ENCODE peak calls at places on chromosomes 7 and 10, in seven cellular contexts. One of them, this sample, is unnamed.
A peak's percentile ranks its signal among the peaks of the same experiment; 100 is the strongest.

GRCh38 chr7:29859089-29859488 is 52.8 kb downstream of the WIPF3 start:
- DNase-seq in lower leg skin: peak; percentile 39
- DNase-seq in fibroblast of villous mesenchyme: no peak
- DNase-seq in WTC11: no peak
- DNase-seq in fibroblast of lung: no peak
- DNase-seq in Calu3: no peak
- DNase-seq in GM13977: no peak
- DNase-seq in this sample: no peak

GRCh38 chr7:141276031-141276430 is 202.2 kb downstream of the TMEM178B start:
- DNase-seq in lower leg skin: no peak
- DNase-seq in fibroblast of villous mesenchyme: no peak
- DNase-seq in WTC11: no peak
- DNase-seq in fibroblast of lung: no peak
- DNase-seq in Calu3: no peak
- DNase-seq in GM13977: no peak
- DNase-seq in this sample: no peak

GRCh38 chr7:22729180-22729579 is 2.2 kb downstream of the IL6 start:
- DNase-seq in lower leg skin: no peak
- DNase-seq in fibroblast of villous mesenchyme: no peak
- DNase-seq in WTC11: no peak
- DNase-seq in fibroblast of lung: peak; percentile 15
- DNase-seq in Calu3: no peak
- DNase-seq in GM13977: no peak
- DNase-seq in this sample: no peak

GRCh38 chr7:64887756-64888508 is 15.1 kb upstream of the ZNF273 start:
- DNase-seq in lower leg skin: peak; percentile 86
- DNase-seq in fibroblast of villous mesenchyme: no peak
- DNase-seq in WTC11: peak; percentile 74
- DNase-seq in fibroblast of lung: no peak
- DNase-seq in Calu3: peak; percentile 31
- DNase-seq in GM13977: peak; percentile 28
- DNase-seq in this sample: peak; percentile 42

GRCh38 chr10:127485153-127485857 is 63.8 kb upstream of the NPS start:
- DNase-seq in lower leg skin: no peak
- DNase-seq in fibroblast of villous mesenchyme: peak; percentile 51
- DNase-seq in WTC11: peak; percentile 33
- DNase-seq in fibroblast of lung: peak; percentile 46
- DNase-seq in Calu3: no peak
- DNase-seq in GM13977: no peak
- DNase-seq in this sample: peak; percentile 36

GRCh38 chr7:82413237-82413636 is 30.3 kb downstream of the CACNA2D1 start:
- DNase-seq in lower leg skin: no peak
- DNase-seq in fibroblast of villous mesenchyme: no peak
- DNase-seq in WTC11: peak; percentile 18
- DNase-seq in fibroblast of lung: peak; percentile 59
- DNase-seq in Calu3: no peak
- DNase-seq in GM13977: no peak
- DNase-seq in this sample: peak; percentile 14

GRCh38 chr10:118955531-118956252 is 73.8 kb upstream of the NANOS1 start:
- DNase-seq in lower leg skin: peak; percentile 42
- DNase-seq in fibroblast of villous mesenchyme: no peak
- DNase-seq in WTC11: no peak
- DNase-seq in fibroblast of lung: no peak
- DNase-seq in Calu3: no peak
- DNase-seq in GM13977: no peak
- DNase-seq in this sample: no peak

GRCh38 chr7:92781117-92781720 is 55.2 kb downstream of the CDK6 start:
- DNase-seq in lower leg skin: no peak
- DNase-seq in fibroblast of villous mesenchyme: peak; percentile 37
- DNase-seq in WTC11: no peak
- DNase-seq in fibroblast of lung: peak; percentile 29
- DNase-seq in Calu3: no peak
- DNase-seq in GM13977: no peak
- DNase-seq in this sample: no peak

GRCh38 chr7:68224041-68224534 is 1227.5 kb downstream of the TYW1 start:
- DNase-seq in lower leg skin: peak; percentile 40
- DNase-seq in fibroblast of villous mesenchyme: no peak
- DNase-seq in WTC11: no peak
- DNase-seq in fibroblast of lung: no peak
- DNase-seq in Calu3: no peak
- DNase-seq in GM13977: no peak
- DNase-seq in this sample: no peak

GRCh38 chr7:22664988-22665798 is 61.8 kb upstream of the IL6 start:
- DNase-seq in lower leg skin: no peak
- DNase-seq in fibroblast of villous mesenchyme: no peak
- DNase-seq in WTC11: no peak
- DNase-seq in fibroblast of lung: no peak
- DNase-seq in Calu3: no peak
- DNase-seq in GM13977: no peak
- DNase-seq in this sample: no peak

GRCh38 chr7:79142706-79143105 is 310.8 kb downstream of the MAGI2 start:
- DNase-seq in lower leg skin: no peak
- DNase-seq in fibroblast of villous mesenchyme: no peak
- DNase-seq in WTC11: no peak
- DNase-seq in fibroblast of lung: no peak
- DNase-seq in Calu3: no peak
- DNase-seq in GM13977: no peak
- DNase-seq in this sample: no peak

GRCh38 chr10:70494966-70495365 is 16.4 kb downstream of the PALD1 start:
- DNase-seq in lower leg skin: no peak
- DNase-seq in fibroblast of villous mesenchyme: peak; percentile 40
- DNase-seq in WTC11: no peak
- DNase-seq in fibroblast of lung: no peak
- DNase-seq in Calu3: no peak
- DNase-seq in GM13977: no peak
- DNase-seq in this sample: no peak

GRCh38 chr10:83538047-83538446 is 601.3 kb upstream of the GHITM start:
- DNase-seq in lower leg skin: no peak
- DNase-seq in fibroblast of villous mesenchyme: no peak
- DNase-seq in WTC11: no peak
- DNase-seq in fibroblast of lung: no peak
- DNase-seq in Calu3: no peak
- DNase-seq in GM13977: no peak
- DNase-seq in this sample: no peak

GRCh38 chr7:4134204-4134603 is 547.9 kb upstream of the FOXK1 start:
- DNase-seq in lower leg skin: no peak
- DNase-seq in fibroblast of villous mesenchyme: no peak
- DNase-seq in WTC11: no peak
- DNase-seq in fibroblast of lung: no peak
- DNase-seq in Calu3: no peak
- DNase-seq in GM13977: no peak
- DNase-seq in this sample: no peak

GRCh38 chr7:42014625-42015412 is 222.2 kb downstream of the GLI3 start:
- DNase-seq in lower leg skin: no peak
- DNase-seq in fibroblast of villous mesenchyme: peak; percentile 54
- DNase-seq in WTC11: peak; percentile 87
- DNase-seq in fibroblast of lung: peak; percentile 26
- DNase-seq in Calu3: peak; percentile 49
- DNase-seq in GM13977: peak; percentile 34
- DNase-seq in this sample: peak; percentile 50

GRCh38 chr10:127797339-127797738 is 60.4 kb downstream of the FOXI2 start:
- DNase-seq in lower leg skin: no peak
- DNase-seq in fibroblast of villous mesenchyme: peak; percentile 8
- DNase-seq in WTC11: no peak
- DNase-seq in fibroblast of lung: no peak
- DNase-seq in Calu3: no peak
- DNase-seq in GM13977: peak; percentile 28
- DNase-seq in this sample: no peak

GRCh38 chr7:2090526-2091520 is 141.9 kb downstream of the MAD1L1 start:
- DNase-seq in lower leg skin: no peak
- DNase-seq in fibroblast of villous mesenchyme: no peak
- DNase-seq in WTC11: no peak
- DNase-seq in fibroblast of lung: peak; percentile 64
- DNase-seq in Calu3: no peak
- DNase-seq in GM13977: no peak
- DNase-seq in this sample: no peak

GRCh38 chr10:124461642-124462347 is at the start of gene LHPP:
- DNase-seq in lower leg skin: peak; percentile 96
- DNase-seq in fibroblast of villous mesenchyme: peak; percentile 64
- DNase-seq in WTC11: peak; percentile 81
- DNase-seq in fibroblast of lung: peak; percentile 72
- DNase-seq in Calu3: peak; percentile 80
- DNase-seq in GM13977: peak; percentile 96
- DNase-seq in this sample: peak; percentile 79
- TF ChIP-seq CTCF in lower leg skin: no peak
- TF ChIP-seq CTCF in fibroblast of villous mesenchyme: peak; percentile 3
- TF ChIP-seq CTCF in WTC11: peak; percentile 24
- TF ChIP-seq CTCF in fibroblast of lung: no peak
- TF ChIP-seq CTCF in Calu3: peak; percentile 59
- TF ChIP-seq CTCF in GM13977: no peak
- TF ChIP-seq CTCF in this sample: peak; percentile 14

DNA sequence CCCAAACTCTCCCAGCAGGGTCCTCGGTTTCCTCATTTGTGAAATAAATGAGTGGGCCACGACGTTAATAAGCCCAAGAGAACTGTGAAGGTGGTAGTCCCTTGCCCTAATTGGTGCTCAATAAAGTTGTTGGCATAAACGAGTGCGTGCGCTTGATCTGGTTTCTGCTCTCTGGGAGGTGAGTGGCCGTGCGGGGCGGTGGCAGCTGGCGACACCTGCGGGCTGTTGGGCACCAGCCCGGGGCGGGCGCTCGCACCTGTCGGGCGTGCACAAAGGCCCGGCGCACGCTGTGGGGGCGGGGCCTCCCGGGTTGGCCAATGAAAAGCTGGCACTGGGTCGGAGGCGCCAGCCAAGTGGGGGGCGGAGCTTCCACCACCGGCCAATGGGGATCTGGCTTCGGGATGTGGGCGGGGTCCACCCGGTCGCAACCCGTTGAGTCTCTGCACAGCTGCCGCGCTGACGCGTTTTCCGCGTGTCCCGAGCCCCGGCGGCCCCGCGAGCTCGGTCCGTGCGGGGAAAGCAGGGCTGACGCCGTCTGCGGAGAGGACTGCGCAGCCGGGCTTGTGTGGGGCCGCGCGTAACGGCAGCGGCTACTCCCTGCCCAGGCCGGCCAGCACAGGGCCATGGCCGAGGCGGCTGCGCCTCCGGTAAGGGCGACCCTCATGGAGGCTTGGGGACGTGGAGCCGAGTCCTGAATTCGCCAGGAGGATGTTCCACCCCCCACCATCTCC is 23.0 kb downstream of the ZNF783 start:
- DNase-seq in lower leg skin: peak; percentile 98
- DNase-seq in fibroblast of villous mesenchyme: peak; percentile 86
- DNase-seq in WTC11: peak; percentile 99
- DNase-seq in fibroblast of lung: peak; percentile 79
- DNase-seq in Calu3: peak; percentile 99
- DNase-seq in GM13977: peak; percentile 99
- DNase-seq in this sample: peak; percentile 98
- TF ChIP-seq CTCF in lower leg skin: no peak
- TF ChIP-seq CTCF in fibroblast of villous mesenchyme: no peak
- TF ChIP-seq CTCF in WTC11: no peak
- TF ChIP-seq CTCF in fibroblast of lung: no peak
- TF ChIP-seq CTCF in Calu3: no peak
- TF ChIP-seq CTCF in GM13977: peak; percentile 25
- TF ChIP-seq CTCF in this sample: no peak

GRCh38 chr10:93756128-93756517 is 1.6 kb upstream of the LGI1 start:
- DNase-seq in lower leg skin: no peak
- DNase-seq in fibroblast of villous mesenchyme: no peak
- DNase-seq in WTC11: no peak
- DNase-seq in fibroblast of lung: no peak
- DNase-seq in Calu3: no peak
- DNase-seq in GM13977: no peak
- DNase-seq in this sample: no peak

GRCh38 chr10:93755443-93756127 is 2.2 kb upstream of the LGI1 start:
- DNase-seq in lower leg skin: no peak
- DNase-seq in fibroblast of villous mesenchyme: peak; percentile 12
- DNase-seq in WTC11: no peak
- DNase-seq in fibroblast of lung: no peak
- DNase-seq in Calu3: no peak
- DNase-seq in GM13977: no peak
- DNase-seq in this sample: no peak

GRCh38 chr10:93757766-93758509 is at the start of gene LGI1:
- DNase-seq in lower leg skin: no peak
- DNase-seq in fibroblast of villous mesenchyme: peak; percentile 19
- DNase-seq in WTC11: no peak
- DNase-seq in fibroblast of lung: peak; percentile 25
- DNase-seq in Calu3: no peak
- DNase-seq in GM13977: no peak
- DNase-seq in this sample: no peak

GRCh38 chr10:93758510-93758885 is 762 bp downstream of the LGI1 start:
- DNase-seq in lower leg skin: no peak
- DNase-seq in fibroblast of villous mesenchyme: no peak
- DNase-seq in WTC11: no peak
- DNase-seq in fibroblast of lung: no peak
- DNase-seq in Calu3: no peak
- DNase-seq in GM13977: no peak
- DNase-seq in this sample: no peak

GRCh38 chr10:93757136-93757535 is 600 bp upstream of the LGI1 start:
- DNase-seq in lower leg skin: no peak
- DNase-seq in fibroblast of villous mesenchyme: no peak
- DNase-seq in WTC11: peak; percentile 29
- DNase-seq in fibroblast of lung: peak; percentile 5
- DNase-seq in Calu3: no peak
- DNase-seq in GM13977: no peak
- DNase-seq in this sample: peak; percentile 32
- TF ChIP-seq CTCF in lower leg skin: no peak
- TF ChIP-seq CTCF in fibroblast of villous mesenchyme: peak; percentile 7
- TF ChIP-seq CTCF in WTC11: no peak
- TF ChIP-seq CTCF in fibroblast of lung: no peak
- TF ChIP-seq CTCF in Calu3: no peak
- TF ChIP-seq CTCF in GM13977: peak; percentile 10
- TF ChIP-seq CTCF in this sample: peak; percentile 9

GRCh38 chr7:128069367-128070364 is 38.4 kb upstream of the LRRC4 start:
- DNase-seq in lower leg skin: no peak
- DNase-seq in fibroblast of villous mesenchyme: peak; percentile 6
- DNase-seq in WTC11: no peak
- DNase-seq in fibroblast of lung: no peak
- DNase-seq in Calu3: no peak
- DNase-seq in GM13977: no peak
- DNase-seq in this sample: no peak

GRCh38 chr7:128071801-128072200 is 40.6 kb upstream of the LRRC4 start:
- DNase-seq in lower leg skin: no peak
- DNase-seq in fibroblast of villous mesenchyme: no peak
- DNase-seq in WTC11: no peak
- DNase-seq in fibroblast of lung: no peak
- DNase-seq in Calu3: no peak
- DNase-seq in GM13977: no peak
- DNase-seq in this sample: no peak

GRCh38 chr7:128068785-128069184 is 37.5 kb upstream of the LRRC4 start:
- DNase-seq in lower leg skin: no peak
- DNase-seq in fibroblast of villous mesenchyme: no peak
- DNase-seq in WTC11: no peak
- DNase-seq in fibroblast of lung: no peak
- DNase-seq in Calu3: no peak
- DNase-seq in GM13977: no peak
- DNase-seq in this sample: no peak

GRCh38 chr7:128073671-128074070 is 42.4 kb upstream of the LRRC4 start:
- DNase-seq in lower leg skin: no peak
- DNase-seq in fibroblast of villous mesenchyme: no peak
- DNase-seq in WTC11: no peak
- DNase-seq in fibroblast of lung: no peak
- DNase-seq in Calu3: no peak
- DNase-seq in GM13977: no peak
- DNase-seq in this sample: no peak

DNA sequence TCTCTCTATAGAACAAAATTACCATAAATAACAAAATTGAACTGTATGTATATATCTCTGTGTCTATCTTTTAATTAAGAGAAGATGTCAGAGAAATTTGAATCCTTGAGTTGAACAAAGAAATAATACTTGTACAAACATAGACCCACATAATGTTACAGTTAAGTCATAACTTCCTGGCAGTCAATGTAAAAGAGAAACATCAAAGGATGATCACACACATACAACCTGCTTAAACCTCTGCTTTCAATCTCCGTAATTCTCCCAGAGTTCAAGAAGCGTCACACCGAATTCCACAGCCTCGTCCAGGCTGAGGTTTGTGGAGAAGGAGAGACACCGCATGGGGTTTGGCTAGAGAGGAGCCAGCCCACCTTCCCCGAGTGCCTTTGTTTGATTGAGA is 40.1 kb upstream of the LRRC4 start:
- DNase-seq in lower leg skin: no peak
- DNase-seq in fibroblast of villous mesenchyme: no peak
- DNase-seq in WTC11: no peak
- DNase-seq in fibroblast of lung: no peak
- DNase-seq in Calu3: no peak
- DNase-seq in GM13977: no peak
- DNase-seq in this sample: no peak
- TF ChIP-seq CTCF in lower leg skin: no peak
- TF ChIP-seq CTCF in fibroblast of villous mesenchyme: no peak
- TF ChIP-seq CTCF in WTC11: no peak
- TF ChIP-seq CTCF in fibroblast of lung: no peak
- TF ChIP-seq CTCF in Calu3: no peak
- TF ChIP-seq CTCF in GM13977: no peak
- TF ChIP-seq CTCF in this sample: no peak